ENCODE peak calls at places on chromosomes 5 and 9, in eight cellular contexts. F, W, H, E, B, M, J and S are unnamed samples. For H3K36me3, the result is how much of the 10 kb centered on the place peaks cover.

GRCh38 chr9:121286688-121286972 is 18.7 kb downstream of the GSN start:
- DNase-seq in F (no peak), W (no peak), H (no peak), E (no peak), B (no peak), M (no peak), J (no peak), S (no peak)

GRCh38 chr9:113602126-113603119 is 138.9 kb downstream of the RGS3 start:
- DNase-seq in F (peak), W (peak), H (peak), E (peak), B (peak), M (peak), J (peak), S (peak)

GRCh38 chr5:128111818-128112448 is 28.4 kb downstream of the SLC12A2 start:
- DNase-seq in F (no peak), W (no peak), H (no peak), E (no peak), B (peak), M (no peak), J (no peak), S (no peak)

GRCh38 chr9:121288874-121289553 is 21.1 kb downstream of the GSN start:
- DNase-seq in F (peak), W (peak), H (peak), E (peak), B (peak), M (peak), J (peak), S (no peak)

GRCh38 chr9:132192728-132193127 is 30.9 kb downstream of the NTNG2 start:
- DNase-seq in F (no peak), W (no peak), H (no peak), E (no peak), B (no peak), M (no peak), J (no peak), S (no peak)

GRCh38 chr5:4203146-4203545 is 607.5 kb downstream of the IRX1 start:
- DNase-seq in F (no peak), W (no peak), H (no peak), E (no peak), B (no peak), M (no peak), J (no peak), S (no peak)

GRCh38 chr5:96001262-96001661 is 39.6 kb upstream of the ELL2 start:
- DNase-seq in F (no peak), W (no peak), H (no peak), E (no peak), B (no peak), M (no peak), J (no peak), S (no peak)

GRCh38 chr5:170572453-170572852 is 68.6 kb downstream of the KCNIP1 start:
- DNase-seq in F (no peak), W (no peak), H (no peak), E (no peak), B (no peak), M (no peak), J (no peak), S (no peak)

GRCh38 chr5:80059354-80059980 is 24.3 kb downstream of the THBS4 start:
- DNase-seq in F (no peak), W (peak), H (no peak), E (no peak), B (no peak), M (no peak), J (no peak), S (no peak)

GRCh38 chr9:133971121-133971951 is 20.8 kb downstream of the VAV2 start:
- DNase-seq in F (peak), W (no peak), H (no peak), E (no peak), B (no peak), M (no peak), J (no peak), S (no peak)

GRCh38 chr5:6829150-6829784 is 116.0 kb downstream of the TENT4A start:
- DNase-seq in F (no peak), W (no peak), H (no peak), E (no peak), B (no peak), M (no peak), J (no peak), S (no peak)

GRCh38 chr5:171415115-171415730 is 4.2 kb upstream of the FGF18 start:
- DNase-seq in F (no peak), W (peak), H (peak), E (no peak), B (peak), M (no peak), J (no peak), S (no peak)

GRCh38 chr5:67300321-67300720 is 103.7 kb upstream of the CD180 start:
- DNase-seq in F (no peak), W (no peak), H (no peak), E (no peak), B (no peak), M (no peak), J (peak), S (no peak)

GRCh38 chr9:101119206-101119819 is 90.8 kb downstream of the PLPPR1 start:
- DNase-seq in F (peak), W (no peak), H (no peak), E (peak), B (peak), M (peak), J (no peak), S (peak)

GRCh38 chr9:113482341-113482740 is 18.8 kb downstream of the RGS3 start:
- DNase-seq in F (no peak), W (no peak), H (no peak), E (no peak), B (no peak), M (no peak), J (no peak), S (no peak)

GRCh38 chr9:88814521-88815101 is 176.7 kb upstream of the S1PR3 start:
- DNase-seq in F (peak), W (no peak), H (no peak), E (no peak), B (peak), M (no peak), J (no peak), S (no peak)

GRCh38 chr5:165892383-165892782 is 2387.0 kb downstream of the MAT2B start:
- DNase-seq in F (no peak), W (no peak), H (no peak), E (no peak), B (no peak), M (no peak), J (no peak), S (no peak)

GRCh38 chr9:127158995-127159801 is 36.8 kb upstream of the ANGPTL2 start:
- DNase-seq in F (no peak), W (peak), H (peak), E (peak), B (peak), M (peak), J (peak), S (no peak)

GRCh38 chr9:19946446-19947109 is 157.7 kb upstream of the SLC24A2 start:
- DNase-seq in F (no peak), W (no peak), H (no peak), E (no peak), B (no peak), M (peak), J (no peak), S (no peak)
- TF ChIP-seq CTCF in F (no peak), W (no peak), H (no peak), E (no peak), B (peak), M (peak), J (no peak), S (no peak)

DNA sequence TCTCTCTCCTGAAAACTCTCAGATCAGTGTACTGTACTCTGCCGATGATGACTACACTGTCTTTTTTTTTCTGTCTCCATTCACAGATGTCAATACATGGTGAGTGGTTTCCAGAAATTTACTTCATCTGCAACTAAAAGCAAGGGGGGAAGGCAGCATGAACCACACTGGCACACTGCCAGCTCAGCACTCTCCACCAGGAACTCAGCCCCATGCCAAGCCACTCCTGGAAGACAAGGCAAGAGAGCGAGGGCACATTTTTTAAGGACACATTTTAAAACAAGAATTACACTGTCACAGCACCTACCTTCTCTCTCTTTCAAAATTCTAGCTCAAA is 75.3 kb downstream of the HMHB1 start:
- DNase-seq in F (peak), W (no peak), H (peak), E (no peak), B (peak), M (no peak), J (no peak), S (peak)
- H3K4me3 ChIP-seq in F (no peak), W (no peak), H (no peak), E (no peak), B (no peak), M (no peak), J (no peak), S (no peak)

GRCh38 chr9:109051733-109052132 is 38.4 kb upstream of the CTNNAL1 start:
- DNase-seq in F (no peak), W (no peak), H (no peak), E (no peak), B (no peak), M (no peak), J (no peak), S (no peak)
- H3K36me3 ChIP-seq in F (half or more), W (half or more), H (under half), E (half or more), B (under half), M (under half), J (under half), S (under half)

GRCh38 chr5:38518341-38518740 is 38.1 kb downstream of the LIFR start:
- DNase-seq in F (no peak), W (no peak), H (no peak), E (no peak), B (no peak), M (no peak), J (no peak), S (no peak)

GRCh38 chr5:38515081-38515480 is 41.4 kb downstream of the LIFR start:
- DNase-seq in F (no peak), W (no peak), H (no peak), E (no peak), B (no peak), M (no peak), J (no peak), S (no peak)

GRCh38 chr5:38519476-38519875 is 37.0 kb downstream of the LIFR start:
- DNase-seq in F (no peak), W (no peak), H (no peak), E (no peak), B (no peak), M (no peak), J (no peak), S (no peak)

GRCh38 chr5:38515648-38516047 is 40.8 kb downstream of the LIFR start:
- DNase-seq in F (no peak), W (no peak), H (no peak), E (no peak), B (peak), M (peak), J (no peak), S (no peak)
- TF ChIP-seq CTCF in F (peak), W (peak), H (peak), E (no peak), B (peak), M (peak), J (peak), S (no peak)